ENCODE peak calls at places on chromosomes 5 and 9, in four cellular contexts. E, H, O and R are unnamed samples.

GRCh38 chr5:93425102-93425501 is 155.9 kb downstream of the NR2F1-AS1 start:
- DNase-seq in E (no peak), H (no peak), O (no peak), R (no peak)

GRCh38 chr5:96821260-96821916 is 13.6 kb upstream of the ERAP1 start:
- DNase-seq in E (no peak), H (no peak), O (no peak), R (no peak)

GRCh38 chr5:1919209-1919566 is 36.5 kb upstream of the IRX4 start:
- DNase-seq in E (no peak), H (no peak), O (no peak), R (no peak)

GRCh38 chr5:141330299-141331080 is at the start of gene PCDHGA1:
- DNase-seq in E (no peak), H (no peak), O (no peak), R (no peak)

GRCh38 chr9:29220852-29221251 is 1647.6 kb upstream of the C9orf72 start:
- DNase-seq in E (no peak), H (no peak), O (no peak), R (no peak)

GRCh38 chr9:81237565-81238231 is 451.6 kb downstream of the TLE1 start:
- DNase-seq in E (no peak), H (no peak), O (no peak), R (no peak)

GRCh38 chr5:1405539-1406530 is 39.4 kb downstream of the SLC6A3 start:
- DNase-seq in E (no peak), H (no peak), O (no peak), R (no peak)

GRCh38 chr5:60633336-60633735 is 66.6 kb downstream of the DEPDC1B start:
- DNase-seq in E (no peak), H (no peak), O (no peak), R (no peak)

GRCh38 chr9:112819635-112820496 is 69.3 kb downstream of the SNX30 start:
- DNase-seq in E (peak; percentile 22), H (peak; percentile 36), O (no peak), R (no peak)

GRCh38 chr5:143166080-143166479 is 237.4 kb downstream of the NR3C1 start:
- DNase-seq in E (no peak), H (no peak), O (no peak), R (no peak)

GRCh38 chr9:108607607-108608006 is 248.2 kb downstream of the ACTL7B start:
- DNase-seq in E (no peak), H (no peak), O (no peak), R (no peak)

GRCh38 chr5:55231476-55232193 is 1.8 kb downstream of the CCNO start:
- DNase-seq in E (peak; percentile 51), H (no peak), O (no peak), R (no peak)

GRCh38 chr5:172901012-172901780 is 58.0 kb upstream of the RPL26L1 start:
- DNase-seq in E (peak; percentile 42), H (no peak), O (no peak), R (no peak)

GRCh38 chr5:73440262-73440661 is 8.3 kb downstream of the FOXD1 start:
- DNase-seq in E (no peak), H (no peak), O (no peak), R (no peak)

GRCh38 chr5:73912755-73913365 is 286.9 kb downstream of the ARHGEF28 start:
- DNase-seq in E (no peak), H (no peak), O (no peak), R (no peak)

GRCh38 chr9:38084556-38084880 is 15.5 kb upstream of the SHB start:
- DNase-seq in E (no peak), H (no peak), O (no peak), R (no peak)

GRCh38 chr9:98080780-98081179 is 24.2 kb downstream of the NANS start:
- DNase-seq in E (no peak), H (no peak), O (no peak), R (no peak)

GRCh38 chr5:147346006-147346561 is 111.3 kb downstream of the STK32A start:
- DNase-seq in E (no peak), H (no peak), O (no peak), R (no peak)

GRCh38 chr5:178403956-178404600 is 171.5 kb upstream of the PHYKPL start:
- DNase-seq in E (no peak), H (no peak), O (no peak), R (no peak)

GRCh38 chr5:173320259-173320658 is 8.0 kb downstream of the STC2 start:
- DNase-seq in E (peak; percentile 26), H (no peak), O (no peak), R (no peak)

GRCh38 chr5:77663081-77663863 is 24.8 kb upstream of the OTP start:
- DNase-seq in E (no peak), H (no peak), O (no peak), R (no peak)

GRCh38 chr9:108182950-108183381 is 672.8 kb downstream of the ACTL7B start:
- DNase-seq in E (no peak), H (no peak), O (no peak), R (no peak)

GRCh38 chr9:114084282-114085073 is 6.4 kb upstream of the AMBP start:
- DNase-seq in E (no peak), H (no peak), O (no peak), R (no peak)

GRCh38 chr5:8997542-8998070 is 548.3 kb downstream of the SEMA5A start:
- DNase-seq in E (no peak), H (no peak), O (no peak), R (no peak)

GRCh38 chr5:36177715-36178556 is 26.0 kb downstream of the SKP2 start:
- DNase-seq in E (no peak), H (peak; percentile 7), O (no peak), R (no peak)

GRCh38 chr9:34253460-34253837 is 74.6 kb downstream of the UBAP1 start:
- DNase-seq in E (no peak), H (no peak), O (no peak), R (no peak)

GRCh38 chr5:59146729-59147128 is 563.9 kb downstream of the RAB3C start:
- DNase-seq in E (no peak), H (no peak), O (no peak), R (no peak)

DNA sequence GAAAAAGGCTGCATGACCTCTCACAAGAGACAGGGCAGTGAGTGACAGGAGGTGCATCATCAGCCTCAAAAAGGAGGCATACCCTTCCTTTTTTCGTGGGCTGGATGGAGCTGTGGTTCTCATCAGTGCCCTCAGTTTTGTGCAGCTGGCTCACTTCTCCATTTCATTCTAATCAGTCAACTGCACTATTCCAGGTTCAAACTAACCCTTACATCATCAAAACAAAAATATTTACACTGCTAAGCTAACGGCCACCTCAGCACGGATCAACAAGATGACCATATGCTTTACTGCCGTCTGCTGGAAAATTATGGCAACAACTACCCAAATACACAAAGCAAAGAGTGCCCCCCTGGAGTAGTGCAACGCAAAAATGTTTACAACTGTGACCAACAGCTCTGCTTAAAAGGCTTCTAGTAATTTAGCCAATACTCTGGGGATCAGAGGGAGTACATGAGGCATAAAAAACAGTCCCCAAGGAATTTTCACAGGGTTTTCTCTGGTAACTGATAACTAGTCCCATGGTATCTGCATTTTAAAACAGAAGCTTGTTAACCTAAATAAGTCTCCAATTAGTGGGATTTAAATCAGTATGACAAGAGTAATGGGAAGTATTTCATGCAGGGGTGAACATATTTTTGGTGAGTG is 10.8 kb downstream of the KCNV2 start:
- DNase-seq in E (no peak), H (peak; percentile 4), O (no peak), R (no peak)
- TF ChIP-seq POLR2AphosphoS5 in E (no peak), H (no peak), O (no peak), R (no peak)

GRCh38 chr9:13279284-13280162 is at the start of gene MPDZ:
- DNase-seq in E (peak; percentile 37), H (no peak), O (peak; percentile 25), R (no peak)

GRCh38 chr9:13281356-13282016 is 2.0 kb upstream of the MPDZ start:
- DNase-seq in E (no peak), H (no peak), O (no peak), R (peak; percentile 59)

GRCh38 chr9:13274901-13275641 is 4.4 kb downstream of the MPDZ start:
- DNase-seq in E (no peak), H (no peak), O (no peak), R (no peak)

GRCh38 chr9:13278023-13278367 is 1.5 kb downstream of the MPDZ start:
- DNase-seq in E (no peak), H (no peak), O (no peak), R (no peak)

GRCh38 chr9:13278368-13279246 is 885 bp downstream of the MPDZ start:
- DNase-seq in E (peak; percentile 24), H (no peak), O (peak; percentile 9), R (no peak)
- H3K4me3 ChIP-seq in E (peak overlapping the region; percentile 54), H (no peak overlapping the region), O (peak overlapping the region; percentile 78), R (peak overlapping the region; percentile 79)

GRCh38 chr5:42951847-42952411 is 88.2 kb downstream of the ANXA2R start:
- DNase-seq in E (peak; percentile 33), H (no peak), O (no peak), R (no peak)

GRCh38 chr5:42950466-42951168 is 89.5 kb downstream of the ANXA2R start:
- DNase-seq in E (peak; percentile 84), H (peak; percentile 97), O (no peak), R (no peak)

GRCh38 chr5:42950091-42950465 is 90.0 kb downstream of the ANXA2R start:
- DNase-seq in E (no peak), H (no peak), O (no peak), R (no peak)

GRCh38 chr5:42952575-42952974 is 87.5 kb downstream of the ANXA2R start:
- DNase-seq in E (no peak), H (no peak), O (no peak), R (no peak)

GRCh38 chr5:42951169-42951846 is 88.8 kb downstream of the ANXA2R start:
- DNase-seq in E (peak; percentile 59), H (no peak), O (no peak), R (no peak)
- H3K27ac ChIP-seq in E (peak overlapping the region; percentile 95), H (peak overlapping the region; percentile 93), O (no peak overlapping the region), R (no peak overlapping the region)

DNA sequence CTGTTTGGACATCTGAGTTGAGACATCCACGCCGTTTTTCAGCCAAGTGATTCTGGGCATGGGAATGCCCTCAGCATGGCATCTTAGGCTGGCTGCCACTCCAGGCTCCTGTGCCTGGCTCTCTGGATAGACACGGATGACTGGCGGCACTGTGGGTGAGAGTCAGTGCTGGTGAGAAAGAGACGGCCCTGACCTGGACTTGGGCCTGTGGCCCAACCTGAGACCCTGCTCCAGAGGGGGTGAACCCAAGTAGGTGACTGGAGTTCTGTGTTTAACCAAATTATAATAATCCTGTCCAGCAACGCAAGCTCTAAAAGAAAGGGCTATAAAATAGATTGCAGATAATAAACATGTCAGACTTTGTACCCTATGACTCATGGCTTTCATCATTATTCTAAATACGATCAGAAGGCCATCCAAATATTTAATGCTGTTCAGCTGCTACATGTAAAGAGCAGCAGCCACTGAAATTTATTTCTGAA is 173.9 kb downstream of the HSPA4 start:
- DNase-seq in E (peak; percentile 30), H (no peak), O (no peak), R (no peak)
- TF ChIP-seq POLR2AphosphoS5 in E (no peak), H (no peak), O (no peak), R (no peak)